ENCODE peak calls at places on chromosomes 1 and 21, in nine cellular contexts. One of them, this sample, is unnamed. For H3K4me1, the result is how much of the 10 kb centered on the place peaks cover.

GRCh38 chr21:34593423-34593822 is 21.5 kb downstream of the RCAN1 start:
- DNase-seq in aorta: no peak
- DNase-seq in OCI-LY7: no peak
- DNase-seq in breast epithelium: no peak
- DNase-seq in ovary: no peak
- DNase-seq in keratinocyte: no peak
- DNase-seq in GM23248: no peak
- DNase-seq in fibroblast of lung: no peak
- DNase-seq in cardiac muscle cell: no peak
- DNase-seq in this sample: peak

GRCh38 chr1:192382758-192383157 is 66.0 kb downstream of the RGS21 start:
- DNase-seq in GM23248: no peak
- DNase-seq in aorta: no peak
- DNase-seq in keratinocyte: no peak
- DNase-seq in ovary: no peak
- DNase-seq in cardiac muscle cell: no peak
- DNase-seq in breast epithelium: no peak
- DNase-seq in OCI-LY7: peak
- DNase-seq in fibroblast of lung: no peak
- DNase-seq in this sample: no peak

GRCh38 chr1:63379583-63379982 is 12.2 kb downstream of the ALG6 start:
- DNase-seq in ovary: no peak
- DNase-seq in aorta: no peak
- DNase-seq in OCI-LY7: no peak
- DNase-seq in keratinocyte: no peak
- DNase-seq in cardiac muscle cell: no peak
- DNase-seq in GM23248: no peak
- DNase-seq in fibroblast of lung: no peak
- DNase-seq in breast epithelium: no peak
- DNase-seq in this sample: no peak

GRCh38 chr1:161089251-161089924 is at the start of gene NECTIN4:
- DNase-seq in OCI-LY7: no peak
- DNase-seq in GM23248: no peak
- DNase-seq in aorta: no peak
- DNase-seq in cardiac muscle cell: no peak
- DNase-seq in ovary: no peak
- DNase-seq in fibroblast of lung: no peak
- DNase-seq in keratinocyte: no peak
- DNase-seq in breast epithelium: peak
- DNase-seq in this sample: peak

GRCh38 chr1:19443321-19443720 is 42.0 kb downstream of the CAPZB start:
- DNase-seq in aorta: no peak
- DNase-seq in cardiac muscle cell: no peak
- DNase-seq in keratinocyte: no peak
- DNase-seq in OCI-LY7: no peak
- DNase-seq in fibroblast of lung: no peak
- DNase-seq in breast epithelium: no peak
- DNase-seq in GM23248: no peak
- DNase-seq in ovary: no peak
- DNase-seq in this sample: no peak

GRCh38 chr21:40793057-40793456 is 53.9 kb downstream of the DSCAM start:
- DNase-seq in keratinocyte: no peak
- DNase-seq in breast epithelium: no peak
- DNase-seq in cardiac muscle cell: no peak
- DNase-seq in GM23248: no peak
- DNase-seq in fibroblast of lung: no peak
- DNase-seq in ovary: no peak
- DNase-seq in aorta: no peak
- DNase-seq in OCI-LY7: no peak
- DNase-seq in this sample: no peak

GRCh38 chr1:107771377-107771776 is 193.6 kb downstream of the VAV3 start:
- DNase-seq in ovary: no peak
- DNase-seq in aorta: no peak
- DNase-seq in fibroblast of lung: no peak
- DNase-seq in breast epithelium: no peak
- DNase-seq in GM23248: no peak
- DNase-seq in cardiac muscle cell: no peak
- DNase-seq in OCI-LY7: no peak
- DNase-seq in keratinocyte: no peak
- DNase-seq in this sample: no peak

GRCh38 chr21:42061866-42062542 is 9.1 kb upstream of the UMODL1 start:
- DNase-seq in breast epithelium: no peak
- DNase-seq in OCI-LY7: peak
- DNase-seq in aorta: no peak
- DNase-seq in cardiac muscle cell: no peak
- DNase-seq in keratinocyte: no peak
- DNase-seq in ovary: no peak
- DNase-seq in GM23248: peak
- DNase-seq in fibroblast of lung: no peak
- DNase-seq in this sample: no peak

GRCh38 chr1:54809496-54810074 is 8.5 kb upstream of the TTC22 start:
- DNase-seq in GM23248: peak
- DNase-seq in keratinocyte: no peak
- DNase-seq in breast epithelium: no peak
- DNase-seq in fibroblast of lung: no peak
- DNase-seq in aorta: no peak
- DNase-seq in cardiac muscle cell: no peak
- DNase-seq in OCI-LY7: no peak
- DNase-seq in ovary: no peak
- DNase-seq in this sample: peak

GRCh38 chr1:160519542-160520435 is 3.3 kb downstream of the SLAMF6 start:
- DNase-seq in keratinocyte: no peak
- DNase-seq in OCI-LY7: peak
- DNase-seq in ovary: no peak
- DNase-seq in GM23248: no peak
- DNase-seq in aorta: no peak
- DNase-seq in fibroblast of lung: no peak
- DNase-seq in cardiac muscle cell: no peak
- DNase-seq in breast epithelium: no peak
- DNase-seq in this sample: no peak

GRCh38 chr21:31266241-31266640 is 77.8 kb downstream of the TIAM1 start:
- DNase-seq in ovary: no peak
- DNase-seq in GM23248: peak
- DNase-seq in cardiac muscle cell: no peak
- DNase-seq in keratinocyte: no peak
- DNase-seq in aorta: no peak
- DNase-seq in OCI-LY7: no peak
- DNase-seq in fibroblast of lung: no peak
- DNase-seq in breast epithelium: no peak
- DNase-seq in this sample: no peak

GRCh38 chr1:65006806-65007205 is 40.5 kb upstream of the JAK1 start:
- DNase-seq in breast epithelium: no peak
- DNase-seq in aorta: no peak
- DNase-seq in ovary: no peak
- DNase-seq in GM23248: no peak
- DNase-seq in OCI-LY7: no peak
- DNase-seq in cardiac muscle cell: no peak
- DNase-seq in keratinocyte: no peak
- DNase-seq in fibroblast of lung: no peak
- DNase-seq in this sample: no peak

GRCh38 chr1:63757334-63757733 is 16.5 kb upstream of the ROR1 start:
- DNase-seq in aorta: no peak
- DNase-seq in GM23248: no peak
- DNase-seq in cardiac muscle cell: no peak
- DNase-seq in keratinocyte: no peak
- DNase-seq in breast epithelium: no peak
- DNase-seq in OCI-LY7: no peak
- DNase-seq in ovary: no peak
- DNase-seq in fibroblast of lung: no peak
- DNase-seq in this sample: no peak

GRCh38 chr21:25493722-25494121 is 113.6 kb downstream of the MRPL39 start:
- DNase-seq in aorta: no peak
- DNase-seq in breast epithelium: no peak
- DNase-seq in OCI-LY7: no peak
- DNase-seq in ovary: no peak
- DNase-seq in fibroblast of lung: no peak
- DNase-seq in keratinocyte: no peak
- DNase-seq in GM23248: no peak
- DNase-seq in cardiac muscle cell: no peak
- DNase-seq in this sample: no peak

GRCh38 chr1:99490031-99490430 is 155.9 kb upstream of the PALMD start:
- DNase-seq in cardiac muscle cell: no peak
- DNase-seq in GM23248: no peak
- DNase-seq in fibroblast of lung: no peak
- DNase-seq in aorta: no peak
- DNase-seq in ovary: no peak
- DNase-seq in breast epithelium: no peak
- DNase-seq in keratinocyte: no peak
- DNase-seq in OCI-LY7: no peak
- DNase-seq in this sample: no peak

GRCh38 chr1:161956097-161956496 is 67.6 kb downstream of the OLFML2B start:
- DNase-seq in ovary: no peak
- DNase-seq in OCI-LY7: no peak
- DNase-seq in breast epithelium: no peak
- DNase-seq in cardiac muscle cell: no peak
- DNase-seq in aorta: no peak
- DNase-seq in keratinocyte: no peak
- DNase-seq in fibroblast of lung: peak
- DNase-seq in GM23248: peak
- DNase-seq in this sample: no peak

DNA sequence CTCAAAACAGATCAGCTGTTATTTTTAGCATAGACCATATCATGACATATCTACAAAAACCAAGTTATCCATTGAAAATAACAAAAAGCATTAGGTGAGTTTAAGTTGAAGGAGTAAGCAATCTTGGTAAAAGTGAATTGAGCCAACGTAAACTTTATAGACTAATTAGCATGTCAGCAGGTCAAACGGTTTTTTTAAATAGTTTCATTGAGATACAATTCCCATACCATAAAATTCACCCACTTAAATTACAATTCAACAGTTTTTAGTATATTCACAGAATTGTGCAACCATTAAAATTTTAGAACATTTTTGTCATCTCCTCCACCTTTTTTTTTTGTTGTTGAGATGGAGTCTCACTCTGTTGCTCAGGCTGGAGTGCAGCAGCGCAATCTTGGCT is 92.1 kb downstream of the TGFBR3 start:
- DNase-seq in aorta: no peak
- DNase-seq in ovary: no peak
- DNase-seq in OCI-LY7: no peak
- DNase-seq in breast epithelium: no peak
- DNase-seq in fibroblast of lung: no peak
- DNase-seq in cardiac muscle cell: no peak
- DNase-seq in keratinocyte: no peak
- DNase-seq in GM23248: no peak
- DNase-seq in this sample: no peak
- H3K27ac ChIP-seq in aorta: no peak
- H3K27ac ChIP-seq in ovary: no peak
- H3K27ac ChIP-seq in OCI-LY7: no peak
- H3K27ac ChIP-seq in breast epithelium: peak
- H3K27ac ChIP-seq in fibroblast of lung: no peak
- H3K27ac ChIP-seq in cardiac muscle cell: no peak
- H3K27ac ChIP-seq in keratinocyte: no peak
- H3K27ac ChIP-seq in GM23248: no peak
- H3K27ac ChIP-seq in this sample: no peak

GRCh38 chr1:155188268-155188667 is 14.6 kb downstream of the TRIM46 start:
- DNase-seq in GM23248: no peak
- DNase-seq in fibroblast of lung: no peak
- DNase-seq in OCI-LY7: no peak
- DNase-seq in cardiac muscle cell: no peak
- DNase-seq in aorta: peak
- DNase-seq in keratinocyte: no peak
- DNase-seq in breast epithelium: no peak
- DNase-seq in ovary: no peak
- DNase-seq in this sample: no peak
- H3K4me3 ChIP-seq in GM23248: no peak
- H3K4me3 ChIP-seq in fibroblast of lung: no peak
- H3K4me3 ChIP-seq in OCI-LY7: no peak
- H3K4me3 ChIP-seq in cardiac muscle cell: no peak
- H3K4me3 ChIP-seq in aorta: no peak
- H3K4me3 ChIP-seq in keratinocyte: no peak
- H3K4me3 ChIP-seq in breast epithelium: no peak
- H3K4me3 ChIP-seq in ovary: no peak
- H3K4me3 ChIP-seq in this sample: peak

GRCh38 chr1:119631433-119632102 is 16.5 kb downstream of the ZNF697 start:
- DNase-seq in aorta: peak
- DNase-seq in breast epithelium: peak
- DNase-seq in keratinocyte: no peak
- DNase-seq in cardiac muscle cell: peak
- DNase-seq in OCI-LY7: no peak
- DNase-seq in ovary: peak
- DNase-seq in fibroblast of lung: peak
- DNase-seq in GM23248: peak
- DNase-seq in this sample: peak
- H3K4me1 ChIP-seq in aorta: under half
- H3K4me1 ChIP-seq in breast epithelium: under half
- H3K4me1 ChIP-seq in keratinocyte: under half
- H3K4me1 ChIP-seq in cardiac muscle cell: under half
- H3K4me1 ChIP-seq in OCI-LY7: under half
- H3K4me1 ChIP-seq in ovary: under half
- H3K4me1 ChIP-seq in fibroblast of lung: under half
- H3K4me1 ChIP-seq in GM23248: under half
- H3K4me1 ChIP-seq in this sample: half or more

GRCh38 chr1:28278763-28279162 is 19.4 kb downstream of the SESN2 start:
- DNase-seq in GM23248: peak
- DNase-seq in cardiac muscle cell: no peak
- DNase-seq in breast epithelium: no peak
- DNase-seq in aorta: no peak
- DNase-seq in fibroblast of lung: no peak
- DNase-seq in keratinocyte: no peak
- DNase-seq in ovary: no peak
- DNase-seq in OCI-LY7: no peak
- DNase-seq in this sample: no peak

GRCh38 chr1:28281608-28282425 is 22.5 kb downstream of the SESN2 start:
- DNase-seq in breast epithelium: no peak
- DNase-seq in keratinocyte: no peak
- DNase-seq in ovary: no peak
- DNase-seq in OCI-LY7: no peak
- DNase-seq in cardiac muscle cell: no peak
- DNase-seq in fibroblast of lung: no peak
- DNase-seq in GM23248: no peak
- DNase-seq in aorta: no peak
- DNase-seq in this sample: no peak

GRCh38 chr1:28280961-28281360 is 21.6 kb downstream of the SESN2 start:
- DNase-seq in breast epithelium: no peak
- DNase-seq in cardiac muscle cell: no peak
- DNase-seq in ovary: no peak
- DNase-seq in keratinocyte: no peak
- DNase-seq in GM23248: no peak
- DNase-seq in aorta: no peak
- DNase-seq in OCI-LY7: no peak
- DNase-seq in fibroblast of lung: no peak
- DNase-seq in this sample: no peak

GRCh38 chr1:28280501-28280900 is 21.2 kb downstream of the SESN2 start:
- DNase-seq in fibroblast of lung: no peak
- DNase-seq in aorta: no peak
- DNase-seq in cardiac muscle cell: no peak
- DNase-seq in breast epithelium: no peak
- DNase-seq in GM23248: no peak
- DNase-seq in OCI-LY7: no peak
- DNase-seq in ovary: no peak
- DNase-seq in keratinocyte: no peak
- DNase-seq in this sample: no peak

DNA sequence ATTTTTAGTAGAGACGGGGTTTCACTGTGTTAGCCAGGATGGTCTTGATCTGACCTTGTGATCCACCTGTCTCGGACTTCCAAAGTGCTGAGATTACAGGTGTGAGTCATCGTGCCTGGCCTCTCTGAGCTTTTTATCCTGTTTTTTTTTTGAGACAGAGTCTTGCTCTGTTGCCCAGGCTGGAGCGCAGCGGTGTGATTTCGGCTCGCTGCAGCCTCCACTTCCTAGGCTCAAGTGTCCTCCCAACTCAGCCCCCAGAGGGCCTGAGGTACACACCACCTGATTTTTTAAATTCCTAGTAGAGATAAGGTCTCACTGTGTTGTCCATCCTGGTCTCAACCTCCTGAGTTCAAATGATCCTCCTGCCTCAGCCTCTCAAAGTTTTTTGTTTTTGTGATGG is 20.4 kb downstream of the SESN2 start:
- DNase-seq in breast epithelium: no peak
- DNase-seq in aorta: no peak
- DNase-seq in OCI-LY7: no peak
- DNase-seq in fibroblast of lung: no peak
- DNase-seq in GM23248: no peak
- DNase-seq in keratinocyte: no peak
- DNase-seq in ovary: no peak
- DNase-seq in cardiac muscle cell: no peak
- DNase-seq in this sample: no peak
- H3K27ac ChIP-seq in breast epithelium: peak
- H3K27ac ChIP-seq in aorta: no peak
- H3K27ac ChIP-seq in OCI-LY7: no peak
- H3K27ac ChIP-seq in fibroblast of lung: no peak
- H3K27ac ChIP-seq in GM23248: no peak
- H3K27ac ChIP-seq in keratinocyte: no peak
- H3K27ac ChIP-seq in ovary: no peak
- H3K27ac ChIP-seq in cardiac muscle cell: no peak
- H3K27ac ChIP-seq in this sample: no peak

This sample was measured in stomach.